ENCODE peak calls at places on chromosomes 13 and 19, in four cellular contexts. One of them, this sample, is unnamed.

GRCh38 chr19:47225746-47226425 is 5.1 kb downstream of the BBC3 start:
- DNase-seq in SK-N-SH: peak
- DNase-seq in HepG2: peak
- DNase-seq in GM12878: no peak
- DNase-seq in this sample: peak

GRCh38 chr19:10009269-10009665 is 1.0 kb downstream of the COL5A3 start:
- DNase-seq in SK-N-SH: peak
- DNase-seq in HepG2: no peak
- DNase-seq in GM12878: no peak
- DNase-seq in this sample: no peak

GRCh38 chr13:112686364-112686763 is 3.5 kb upstream of the ATP11A start:
- DNase-seq in SK-N-SH: no peak
- DNase-seq in HepG2: no peak
- DNase-seq in GM12878: no peak
- DNase-seq in this sample: no peak

GRCh38 chr19:41792513-41793413 is 3.6 kb upstream of the CEACAM3 start:
- DNase-seq in SK-N-SH: peak
- DNase-seq in HepG2: peak
- DNase-seq in GM12878: no peak
- DNase-seq in this sample: peak

GRCh38 chr19:44648536-44649370 is 5.0 kb downstream of the PVR start:
- DNase-seq in SK-N-SH: no peak
- DNase-seq in HepG2: no peak
- DNase-seq in GM12878: no peak
- DNase-seq in this sample: no peak

GRCh38 chr13:106568225-106569003 is 477 bp upstream of the ARGLU1 start:
- DNase-seq in SK-N-SH: no peak
- DNase-seq in HepG2: peak
- DNase-seq in GM12878: no peak
- DNase-seq in this sample: no peak

GRCh38 chr13:43107780-43108179 is 84.4 kb downstream of the DNAJC15 start:
- DNase-seq in SK-N-SH: no peak
- DNase-seq in HepG2: no peak
- DNase-seq in GM12878: no peak
- DNase-seq in this sample: no peak

GRCh38 chr13:39196957-39197644 is 158.8 kb downstream of the NHLRC3 start:
- DNase-seq in SK-N-SH: no peak
- DNase-seq in HepG2: no peak
- DNase-seq in GM12878: no peak
- DNase-seq in this sample: no peak

GRCh38 chr19:7224205-7224833 is 69.9 kb downstream of the INSR start:
- DNase-seq in SK-N-SH: no peak
- DNase-seq in HepG2: peak
- DNase-seq in GM12878: no peak
- DNase-seq in this sample: no peak

GRCh38 chr13:80263745-80264513 is 77.0 kb downstream of the SPRY2 start:
- DNase-seq in SK-N-SH: no peak
- DNase-seq in HepG2: no peak
- DNase-seq in GM12878: no peak
- DNase-seq in this sample: no peak

GRCh38 chr13:106038752-106039151 is 496.7 kb downstream of the EFNB2 start:
- DNase-seq in SK-N-SH: no peak
- DNase-seq in HepG2: no peak
- DNase-seq in GM12878: no peak
- DNase-seq in this sample: no peak

GRCh38 chr13:33193428-33193974 is 92.1 kb downstream of the STARD13 start:
- DNase-seq in SK-N-SH: peak
- DNase-seq in HepG2: no peak
- DNase-seq in GM12878: no peak
- DNase-seq in this sample: no peak

GRCh38 chr13:96091164-96091931 is 1.4 kb downstream of the HS6ST3 start:
- DNase-seq in SK-N-SH: peak
- DNase-seq in HepG2: no peak
- DNase-seq in GM12878: no peak
- DNase-seq in this sample: no peak

GRCh38 chr19:29714953-29715694 is at the start of gene C19orf12:
- DNase-seq in SK-N-SH: peak
- DNase-seq in HepG2: peak
- DNase-seq in GM12878: no peak
- DNase-seq in this sample: peak

GRCh38 chr13:43227721-43228120 is 204.3 kb downstream of the DNAJC15 start:
- DNase-seq in SK-N-SH: no peak
- DNase-seq in HepG2: no peak
- DNase-seq in GM12878: no peak
- DNase-seq in this sample: no peak

GRCh38 chr19:7441468-7442146 is 47.2 kb downstream of the PEX11G start:
- DNase-seq in SK-N-SH: no peak
- DNase-seq in HepG2: no peak
- DNase-seq in GM12878: no peak
- DNase-seq in this sample: no peak

GRCh38 chr19:31348416-31349159 is 648 bp downstream of the TSHZ3 start:
- DNase-seq in SK-N-SH: peak
- DNase-seq in HepG2: no peak
- DNase-seq in GM12878: no peak
- DNase-seq in this sample: peak

GRCh38 chr19:41398603-41399002 is 985 bp downstream of the BCKDHA start:
- DNase-seq in SK-N-SH: no peak
- DNase-seq in HepG2: no peak
- DNase-seq in GM12878: no peak
- DNase-seq in this sample: no peak

GRCh38 chr13:112781287-112781686 is 91.4 kb downstream of the ATP11A start:
- DNase-seq in SK-N-SH: peak
- DNase-seq in HepG2: no peak
- DNase-seq in GM12878: no peak
- DNase-seq in this sample: no peak

GRCh38 chr13:80979035-80979641 is 638.2 kb upstream of the SPRY2 start:
- DNase-seq in SK-N-SH: peak
- DNase-seq in HepG2: peak
- DNase-seq in GM12878: peak
- DNase-seq in this sample: peak

GRCh38 chr19:45117666-45118065 is 24.7 kb downstream of the PPP1R37 start:
- DNase-seq in SK-N-SH: no peak
- DNase-seq in HepG2: no peak
- DNase-seq in GM12878: no peak
- DNase-seq in this sample: no peak

GRCh38 chr13:101416181-101417042 is at the start of gene NALCN:
- DNase-seq in SK-N-SH: peak
- DNase-seq in HepG2: no peak
- DNase-seq in GM12878: no peak
- DNase-seq in this sample: no peak

GRCh38 chr13:55000043-55000442 is 1971.4 kb downstream of the OLFM4 start:
- DNase-seq in SK-N-SH: no peak
- DNase-seq in HepG2: no peak
- DNase-seq in GM12878: no peak
- DNase-seq in this sample: no peak

GRCh38 chr13:55001881-55002280 is 1973.3 kb downstream of the OLFM4 start:
- DNase-seq in SK-N-SH: no peak
- DNase-seq in HepG2: no peak
- DNase-seq in GM12878: no peak
- DNase-seq in this sample: no peak

GRCh38 chr13:55000844-55001243 is 1972.2 kb downstream of the OLFM4 start:
- DNase-seq in SK-N-SH: no peak
- DNase-seq in HepG2: no peak
- DNase-seq in GM12878: no peak
- DNase-seq in this sample: no peak
- H3K4me3 ChIP-seq in SK-N-SH: no peak
- H3K4me3 ChIP-seq in HepG2: no peak
- H3K4me3 ChIP-seq in GM12878: no peak
- H3K4me3 ChIP-seq in this sample: no peak

GRCh38 chr13:51267581-51267980 is 45.4 kb downstream of the FAM124A start:
- DNase-seq in SK-N-SH: no peak
- DNase-seq in HepG2: no peak
- DNase-seq in GM12878: no peak
- DNase-seq in this sample: no peak
- TF ChIP-seq REST in SK-N-SH: peak
- TF ChIP-seq REST in HepG2: no peak
- TF ChIP-seq REST in GM12878: peak
- TF ChIP-seq REST in this sample: peak

GRCh38 chr13:31765441-31765840 is 26.1 kb downstream of the RXFP2 start:
- DNase-seq in SK-N-SH: no peak
- DNase-seq in HepG2: no peak
- DNase-seq in GM12878: no peak
- DNase-seq in this sample: no peak
- TF ChIP-seq GABPA in SK-N-SH: no peak
- TF ChIP-seq GABPA in HepG2: no peak
- TF ChIP-seq GABPA in GM12878: no peak
- TF ChIP-seq GABPA in this sample: no peak

GRCh38 chr19:35746556-35746955 is 1.1 kb downstream of the PSENEN start:
- DNase-seq in SK-N-SH: no peak
- DNase-seq in HepG2: no peak
- DNase-seq in GM12878: no peak
- DNase-seq in this sample: peak
- H3K4me3 ChIP-seq in SK-N-SH: peak
- H3K4me3 ChIP-seq in HepG2: peak
- H3K4me3 ChIP-seq in GM12878: peak
- H3K4me3 ChIP-seq in this sample: peak

GRCh38 chr19:13243971-13244370 is 93.8 kb downstream of the IER2 start:
- DNase-seq in SK-N-SH: no peak
- DNase-seq in HepG2: no peak
- DNase-seq in GM12878: no peak
- DNase-seq in this sample: no peak
- TF ChIP-seq REST in SK-N-SH: peak
- TF ChIP-seq REST in HepG2: peak
- TF ChIP-seq REST in GM12878: peak
- TF ChIP-seq REST in this sample: peak

DNA sequence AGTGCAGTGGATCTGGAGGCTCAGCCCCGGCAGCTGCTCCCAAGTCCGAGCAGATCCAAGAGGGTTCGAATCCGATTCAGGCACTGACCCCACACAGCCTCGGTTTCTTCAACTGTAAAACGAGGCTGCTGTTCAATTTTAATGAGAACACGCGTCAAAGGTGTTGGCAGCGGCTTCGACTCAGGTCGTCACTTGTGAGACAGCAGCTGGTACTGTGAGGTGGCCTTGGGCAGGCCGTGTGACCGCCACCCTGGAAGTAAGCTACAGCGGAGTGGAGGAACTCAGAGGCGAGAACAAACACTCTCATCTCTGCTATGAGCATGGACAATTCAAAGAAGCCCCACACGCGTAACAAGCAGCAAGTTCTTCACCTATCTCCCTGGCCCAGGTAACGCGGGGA is 9.7 kb downstream of the MAP2K2 start:
- DNase-seq in SK-N-SH: no peak
- DNase-seq in HepG2: no peak
- DNase-seq in GM12878: no peak
- DNase-seq in this sample: no peak
- TF ChIP-seq GABPA in SK-N-SH: no peak
- TF ChIP-seq GABPA in HepG2: no peak
- TF ChIP-seq GABPA in GM12878: no peak
- TF ChIP-seq GABPA in this sample: no peak

GRCh38 chr19:18425515-18426415 is 6.6 kb downstream of the SSBP4 start:
- DNase-seq in SK-N-SH: no peak
- DNase-seq in HepG2: no peak
- DNase-seq in GM12878: no peak
- DNase-seq in this sample: no peak
- H3K4me3 ChIP-seq in SK-N-SH: no peak
- H3K4me3 ChIP-seq in HepG2: no peak
- H3K4me3 ChIP-seq in GM12878: no peak
- H3K4me3 ChIP-seq in this sample: no peak

GRCh38 chr13:114281351-114282142 is at the start of gene UPF3A:
- DNase-seq in SK-N-SH: peak
- DNase-seq in HepG2: peak
- DNase-seq in GM12878: peak
- DNase-seq in this sample: peak
- TF ChIP-seq REST in SK-N-SH: no peak
- TF ChIP-seq REST in HepG2: no peak
- TF ChIP-seq REST in GM12878: no peak
- TF ChIP-seq REST in this sample: peak

GRCh38 chr19:18278521-18279265 is 2.7 kb downstream of the JUND start:
- DNase-seq in SK-N-SH: no peak
- DNase-seq in HepG2: no peak
- DNase-seq in GM12878: no peak
- DNase-seq in this sample: peak
- TF ChIP-seq GABPA in SK-N-SH: no peak
- TF ChIP-seq GABPA in HepG2: no peak
- TF ChIP-seq GABPA in GM12878: no peak
- TF ChIP-seq GABPA in this sample: no peak

GRCh38 chr19:52942371-52943133 is 19.3 kb upstream of the ZNF888 start:
- DNase-seq in SK-N-SH: peak
- DNase-seq in HepG2: peak
- DNase-seq in GM12878: peak
- DNase-seq in this sample: peak

GRCh38 chr19:52941941-52942370 is 18.7 kb upstream of the ZNF888 start:
- DNase-seq in SK-N-SH: peak
- DNase-seq in HepG2: no peak
- DNase-seq in GM12878: no peak
- DNase-seq in this sample: peak

GRCh38 chr19:52945652-52946321 is 16.9 kb downstream of the ZNF816 start:
- DNase-seq in SK-N-SH: no peak
- DNase-seq in HepG2: no peak
- DNase-seq in GM12878: no peak
- DNase-seq in this sample: no peak

GRCh38 chr19:52943134-52943883 is 19.4 kb downstream of the ZNF816 start:
- DNase-seq in SK-N-SH: no peak
- DNase-seq in HepG2: no peak
- DNase-seq in GM12878: no peak
- DNase-seq in this sample: no peak

GRCh38 chr19:52943884-52944643 is 18.6 kb downstream of the ZNF816 start:
- DNase-seq in SK-N-SH: no peak
- DNase-seq in HepG2: peak
- DNase-seq in GM12878: no peak
- DNase-seq in this sample: no peak
- H3K4me3 ChIP-seq in SK-N-SH: no peak
- H3K4me3 ChIP-seq in HepG2: peak
- H3K4me3 ChIP-seq in GM12878: no peak
- H3K4me3 ChIP-seq in this sample: no peak

This sample was measured in HL-60.